ENCODE peak calls at places on chromosomes 13 and 19, in ten cellular contexts. O is aorta; R is spleen; J is sigmoid colon; A is lower lobe of right lung; B is tibial artery; Z is thyroid gland; V is psoas muscle; L is astrocyte; D is effector memory CD4-positive, alpha-beta T cell. U is an unnamed sample.
A peak's percentile ranks its signal among the peaks of the same experiment; 100 is the strongest.

GRCh38 chr19:16627194-16627927 is 643 bp downstream of the MED26 start:
- DNase-seq in R (no peak), A (peak; percentile 62), D (no peak), J (peak; percentile 75), Z (no peak), L (no peak), V (peak; percentile 64), B (no peak), O (peak; percentile 60), U (no peak)

GRCh38 chr19:14450168-14450874 is 17.2 kb downstream of the PKN1 start:
- DNase-seq in D (peak; percentile 54), A (no peak), R (no peak), O (no peak), J (no peak), B (no peak), L (no peak), Z (peak; percentile 7), V (no peak), U (peak; percentile 36)

GRCh38 chr19:18995804-18996241 is 37.5 kb downstream of the SUGP2 start:
- DNase-seq in V (no peak), D (no peak), J (peak; percentile 82), R (no peak), L (peak; percentile 89), A (peak; percentile 60), Z (peak; percentile 63), B (no peak), O (peak; percentile 66), U (no peak)

GRCh38 chr19:53945441-53945840 is 17.3 kb upstream of the CACNG8 start:
- DNase-seq in D (no peak), V (no peak), O (no peak), A (no peak), Z (no peak), L (peak; percentile 7), J (no peak), R (no peak), B (no peak), U (no peak)

GRCh38 chr19:13817018-13817614 is 21.9 kb downstream of the ZSWIM4 start:
- DNase-seq in R (peak; percentile 73), A (peak; percentile 77), B (no peak), Z (peak; percentile 53), D (no peak), J (no peak), V (no peak), L (no peak), O (no peak), U (no peak)

GRCh38 chr19:53308339-53308811 is 25.2 kb upstream of the ZNF845 start:
- DNase-seq in A (no peak), R (no peak), O (no peak), B (no peak), L (no peak), D (no peak), V (no peak), J (no peak), Z (peak; percentile 29), U (no peak)

GRCh38 chr19:46990998-46991676 is 28.5 kb upstream of the NPAS1 start:
- DNase-seq in L (peak; percentile 52), D (peak; percentile 30), R (peak; percentile 85), J (peak; percentile 93), A (peak; percentile 73), V (peak; percentile 89), O (peak; percentile 87), B (peak; percentile 83), Z (peak; percentile 82), U (peak; percentile 46)

GRCh38 chr13:42525035-42525504 is 48.9 kb upstream of the TNFSF11 start:
- DNase-seq in A (no peak), D (no peak), O (no peak), Z (no peak), L (peak; percentile 19), J (no peak), B (no peak), V (no peak), R (no peak), U (no peak)

GRCh38 chr13:106858910-106859309 is 291.0 kb upstream of the ARGLU1 start:
- DNase-seq in B (no peak), O (no peak), D (no peak), A (no peak), L (no peak), Z (no peak), J (no peak), R (no peak), V (no peak), U (no peak)

GRCh38 chr13:110910013-110910890 is 4.6 kb downstream of the ANKRD10 start:
- DNase-seq in L (no peak), V (no peak), Z (no peak), R (no peak), J (no peak), B (no peak), A (no peak), D (no peak), O (no peak), U (no peak)

GRCh38 chr19:46291829-46292228 is 5.0 kb upstream of the HIF3A start:
- DNase-seq in D (no peak), Z (no peak), B (no peak), L (no peak), J (no peak), R (no peak), O (no peak), V (no peak), A (no peak), U (no peak)

GRCh38 chr19:10209305-10209704 is 14.6 kb upstream of the DNMT1 start:
- DNase-seq in R (no peak), B (no peak), O (no peak), Z (no peak), J (no peak), V (no peak), L (peak; percentile 70), A (no peak), D (no peak), U (no peak)

GRCh38 chr19:18167975-18168645 is 5.5 kb upstream of the IFI30 start:
- DNase-seq in O (peak; percentile 56), V (peak; percentile 63), A (peak; percentile 66), R (peak; percentile 89), J (no peak), Z (peak; percentile 37), L (no peak), D (peak; percentile 33), B (no peak), U (peak; percentile 49)

DNA sequence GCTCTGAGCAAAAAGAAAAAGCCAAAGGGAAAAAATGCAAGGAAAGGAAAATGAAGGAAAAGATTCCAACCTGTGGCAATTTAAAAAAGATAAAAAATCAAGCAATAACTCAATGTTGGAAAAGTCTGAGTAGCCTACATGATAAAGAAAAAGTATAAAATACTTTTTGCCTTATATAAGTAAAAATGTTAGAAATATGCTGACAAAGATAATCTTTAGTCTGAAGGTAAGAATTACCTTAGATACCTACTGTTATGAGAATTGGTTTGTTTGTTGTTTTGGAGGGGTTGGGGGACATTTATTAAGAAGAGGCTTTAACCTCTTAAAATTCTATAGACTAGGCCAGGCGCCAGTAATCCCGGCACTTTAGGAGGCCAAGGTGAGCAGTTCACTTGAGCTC is 29.7 kb upstream of the CPB2 start:
- DNase-seq in D (no peak), R (no peak), B (no peak), J (no peak), A (no peak), L (no peak), O (no peak), V (no peak), Z (no peak), U (no peak)
- H3K27ac ChIP-seq in D (no peak overlapping the region), R (no peak overlapping the region), B (no peak overlapping the region), J (no peak overlapping the region), A (no peak overlapping the region), L (no peak overlapping the region), O (no peak overlapping the region), V (no peak overlapping the region), Z (peak overlapping the region; percentile 76), U (no peak overlapping the region)

GRCh38 chr19:36245210-36246005 is 30.5 kb downstream of the ZNF146 start:
- DNase-seq in A (no peak), D (no peak), L (no peak), R (no peak), V (no peak), B (no peak), Z (no peak), O (no peak), J (no peak), U (no peak)

GRCh38 chr19:36244066-36244465 is 29.2 kb downstream of the ZNF146 start:
- DNase-seq in V (no peak), J (no peak), B (no peak), R (no peak), O (no peak), L (no peak), A (no peak), Z (no peak), D (no peak), U (no peak)

GRCh38 chr19:36246006-36246391 is 31.1 kb downstream of the ZNF146 start:
- DNase-seq in B (no peak), J (no peak), A (no peak), R (no peak), Z (no peak), V (no peak), D (no peak), L (no peak), O (no peak), U (no peak)
- H3K4me3 ChIP-seq in B (peak overlapping the region; percentile 30), J (peak overlapping the region; percentile 51), A (peak overlapping the region; percentile 44), R (peak overlapping the region; percentile 23), Z (no peak overlapping the region), V (peak overlapping the region; percentile 55), D (no peak overlapping the region), L (no peak overlapping the region), O (no peak overlapping the region), U (no peak overlapping the region)

GRCh38 chr19:45115809-45116615 is 23.0 kb downstream of the PPP1R37 start:
- DNase-seq in V (peak; percentile 73), A (no peak), Z (no peak), O (no peak), D (no peak), J (no peak), L (no peak), B (no peak), R (no peak), U (no peak)
- H3K4me1 ChIP-seq in V (peaks cover 44% of the 10 kb centered on the region), A (peaks cover 58% of the 10 kb centered on the region), Z (no peaks in the 10 kb centered on the region), O (no peaks in the 10 kb centered on the region), D (peaks cover 16% of the 10 kb centered on the region), J (peaks cover 12% of the 10 kb centered on the region), L (no peaks in the 10 kb centered on the region), B (no peaks in the 10 kb centered on the region), R (peaks cover 39% of the 10 kb centered on the region), U (peaks cover 29% of the 10 kb centered on the region)

GRCh38 chr13:52644108-52644507 is 1.9 kb downstream of the HNRNPA1L2 start:
- DNase-seq in B (no peak), V (no peak), Z (no peak), A (no peak), L (no peak), O (no peak), R (no peak), J (no peak), D (no peak), U (no peak)

GRCh38 chr13:52638929-52639328 is 3.3 kb upstream of the HNRNPA1L2 start:
- DNase-seq in L (no peak), R (no peak), B (no peak), A (no peak), V (no peak), D (no peak), Z (no peak), O (no peak), J (no peak), U (no peak)

GRCh38 chr13:52646967-52647366 is 4.7 kb downstream of the HNRNPA1L2 start:
- DNase-seq in A (no peak), L (no peak), V (no peak), D (no peak), Z (no peak), B (no peak), J (no peak), R (no peak), O (no peak), U (no peak)

DNA sequence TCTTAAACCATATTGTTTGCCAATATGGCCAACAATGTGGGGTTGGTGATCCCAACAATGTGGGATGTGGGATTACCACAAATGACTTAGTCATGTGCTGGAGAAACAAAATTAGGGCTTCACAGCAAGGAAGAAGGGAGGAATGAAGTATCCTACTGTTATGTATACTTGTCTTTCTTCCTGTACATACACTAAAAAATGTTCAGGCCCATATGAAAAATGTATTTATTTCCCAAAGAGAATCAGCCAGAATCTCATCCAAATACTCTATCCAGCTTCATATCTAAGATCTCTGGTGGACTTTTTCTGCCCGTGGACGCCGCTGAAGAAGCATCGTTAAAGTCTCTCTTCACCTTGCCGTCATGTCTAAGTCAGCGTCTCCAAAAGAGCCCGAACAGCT is at the start of gene HNRNPA1L2:
- DNase-seq in D (no peak), L (no peak), A (no peak), Z (no peak), R (no peak), B (no peak), V (no peak), O (no peak), J (no peak), U (no peak)
- H3K27ac ChIP-seq in D (no peak within 1 kb of the TSS), L (no peak within 1 kb of the TSS), A (no peak within 1 kb of the TSS), Z (no peak within 1 kb of the TSS), R (no peak within 1 kb of the TSS), B (no peak within 1 kb of the TSS), V (no peak within 1 kb of the TSS), O (no peak within 1 kb of the TSS), J (no peak within 1 kb of the TSS), U (no peak within 1 kb of the TSS)

U was measured in CD8-positive, alpha-beta memory T cell.